ENCODE peak calls at places on chromosomes 7 and 10, in four cellular contexts. S, J, F and V are unnamed samples.

GRCh38 chr10:96513686-96514551 is at the start of gene TLL2:
- DNase-seq in S (peak; percentile 86), J (peak; percentile 56), F (no peak), V (peak; percentile 78)

GRCh38 chr7:98464558-98464940 is 63.7 kb upstream of the BAIAP2L1 start:
- DNase-seq in S (no peak), J (no peak), F (no peak), V (no peak)

GRCh38 chr10:71589617-71590551 is 129.7 kb downstream of the C10orf105 start:
- DNase-seq in S (no peak), J (no peak), F (no peak), V (no peak)

GRCh38 chr7:28409716-28410627 is 2.3 kb upstream of the CREB5 start:
- DNase-seq in F (no peak), J (no peak), S (no peak), V (peak; percentile 1)

GRCh38 chr7:74612015-74612829 is 45.3 kb upstream of the GTF2I start:
- DNase-seq in S (peak; percentile 38), F (no peak), J (no peak), V (no peak)

GRCh38 chr7:155738652-155739537 is 73.4 kb downstream of the SHH start:
- DNase-seq in S (no peak), J (peak; percentile 43), F (peak; percentile 56), V (no peak)

GRCh38 chr10:128709975-128710794 is 584.0 kb upstream of the MKI67 start:
- DNase-seq in J (no peak), S (no peak), F (no peak), V (no peak)

GRCh38 chr7:142516038-142516501 is 233.2 kb upstream of the PRSS1 start:
- DNase-seq in J (peak; percentile 28), S (peak; percentile 82), F (peak; percentile 17), V (peak; percentile 26)

GRCh38 chr10:85319150-85319549 is 990.8 kb downstream of the CCSER2 start:
- DNase-seq in S (no peak), J (no peak), F (no peak), V (no peak)

GRCh38 chr7:20596653-20597052 is 18.8 kb upstream of the ABCB5 start:
- DNase-seq in S (no peak), J (no peak), F (no peak), V (no peak)

GRCh38 chr10:95560288-95561199 is 627 bp downstream of the SORBS1 start:
- DNase-seq in S (peak; percentile 35), J (no peak), F (no peak), V (peak; percentile 60)

GRCh38 chr7:35647171-35647574 is 47.8 kb downstream of the HERPUD2 start:
- DNase-seq in J (no peak), F (no peak), S (peak; percentile 13), V (no peak)

GRCh38 chr10:96664563-96664962 is 55.8 kb downstream of the PIK3AP1 start:
- DNase-seq in J (no peak), F (no peak), S (no peak), V (no peak)

GRCh38 chr7:35753761-35754603 is 46.9 kb upstream of the SEPTIN7 start:
- DNase-seq in S (no peak), F (no peak), J (no peak), V (no peak)

GRCh38 chr10:53601260-53601875 is 828.8 kb upstream of the MBL2 start:
- DNase-seq in S (peak; percentile 25), F (no peak), J (peak; percentile 3), V (no peak)

GRCh38 chr7:31883761-31884164 is 186.4 kb downstream of the PDE1C start:
- DNase-seq in S (no peak), J (peak; percentile 34), F (no peak), V (no peak)

GRCh38 chr10:58384095-58384494 is 1.1 kb upstream of the TFAM start:
- DNase-seq in S (no peak), J (no peak), F (peak; percentile 34), V (peak; percentile 14)

GRCh38 chr7:140972876-140973829 is 41.6 kb downstream of the MRPS33 start:
- DNase-seq in J (no peak), F (no peak), S (no peak), V (no peak)

GRCh38 chr7:72335561-72336381 is 76.4 kb downstream of the CALN1 start:
- DNase-seq in J (no peak), F (no peak), S (no peak), V (no peak)

GRCh38 chr7:51033722-51034530 is 251.2 kb upstream of the GRB10 start:
- DNase-seq in J (no peak), S (no peak), F (no peak), V (no peak)

GRCh38 chr7:51035696-51036095 is 253.0 kb upstream of the GRB10 start:
- DNase-seq in J (no peak), F (no peak), S (no peak), V (no peak)

GRCh38 chr7:51031216-51031615 is 248.5 kb upstream of the GRB10 start:
- DNase-seq in S (no peak), F (no peak), J (no peak), V (no peak)

GRCh38 chr7:51031791-51032484 is 249.2 kb upstream of the GRB10 start:
- DNase-seq in F (no peak), J (no peak), S (no peak), V (no peak)

DNA sequence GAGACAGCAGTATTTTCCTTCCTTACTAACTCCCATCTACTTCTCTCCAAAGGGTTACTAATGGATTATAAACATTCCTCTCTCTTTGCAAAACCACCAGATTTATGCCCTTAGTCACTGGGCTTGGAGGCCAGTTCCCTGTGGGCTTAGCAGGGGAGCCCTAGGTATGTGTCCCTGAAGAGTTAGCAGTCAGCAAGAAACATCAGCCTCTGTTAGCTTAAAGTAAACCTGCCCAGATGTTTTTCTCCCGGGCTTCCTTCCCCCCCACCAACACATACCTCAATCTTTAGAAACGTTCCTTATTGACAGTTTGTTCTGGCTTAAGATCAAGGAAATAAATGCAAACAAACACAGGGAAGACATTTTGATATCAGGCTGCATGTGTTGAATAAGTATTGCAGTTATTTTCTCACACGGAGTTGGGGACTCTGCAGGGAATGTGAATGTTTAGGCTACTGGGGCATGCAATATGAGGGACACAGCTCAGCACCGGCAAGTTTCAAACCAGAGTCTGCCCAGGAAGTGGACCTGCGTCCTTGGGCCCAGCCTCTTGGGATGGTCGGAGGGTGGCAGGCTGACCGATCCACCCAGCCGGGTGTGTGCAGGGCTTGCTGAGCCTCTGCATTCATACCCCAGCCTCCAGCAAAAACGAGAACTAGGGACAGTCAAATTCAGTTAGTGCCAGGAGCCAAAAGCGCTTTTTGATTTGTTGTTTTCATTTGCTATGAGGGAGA is 252.0 kb upstream of the GRB10 start:
- DNase-seq in J (no peak), F (no peak), S (no peak), V (no peak)
- TF ChIP-seq SPI1 in J (no peak), F (no peak), S (no peak), V (no peak)

GRCh38 chr7:133638835-133639234 is 386.0 kb downstream of the EXOC4 start:
- DNase-seq in J (no peak), S (no peak), F (no peak), V (no peak)

GRCh38 chr7:133645870-133646492 is 393.1 kb downstream of the EXOC4 start:
- DNase-seq in F (no peak), J (peak; percentile 10), S (no peak), V (no peak)

GRCh38 chr7:133646493-133647154 is 393.7 kb downstream of the EXOC4 start:
- DNase-seq in J (peak; percentile 20), S (no peak), F (no peak), V (no peak)

GRCh38 chr7:133642907-133643306 is 390.0 kb downstream of the EXOC4 start:
- DNase-seq in J (no peak), F (no peak), S (no peak), V (no peak)

GRCh38 chr7:133641436-133641835 is 388.6 kb downstream of the EXOC4 start:
- DNase-seq in F (no peak), J (no peak), S (no peak), V (no peak)
- TF ChIP-seq SPI1 in F (no peak), J (no peak), S (no peak), V (no peak)

GRCh38 chr10:121830101-121830500 is 97.7 kb downstream of the ATE1 start:
- DNase-seq in J (no peak), F (no peak), S (no peak), V (no peak)

GRCh38 chr10:121831237-121831636 is 96.6 kb downstream of the ATE1 start:
- DNase-seq in J (no peak), S (no peak), F (no peak), V (no peak)

GRCh38 chr10:121833387-121833786 is 94.4 kb downstream of the ATE1 start:
- DNase-seq in F (no peak), S (no peak), J (no peak), V (no peak)

GRCh38 chr10:121832647-121833046 is 95.2 kb downstream of the ATE1 start:
- DNase-seq in J (no peak), F (no peak), S (no peak), V (no peak)

DNA sequence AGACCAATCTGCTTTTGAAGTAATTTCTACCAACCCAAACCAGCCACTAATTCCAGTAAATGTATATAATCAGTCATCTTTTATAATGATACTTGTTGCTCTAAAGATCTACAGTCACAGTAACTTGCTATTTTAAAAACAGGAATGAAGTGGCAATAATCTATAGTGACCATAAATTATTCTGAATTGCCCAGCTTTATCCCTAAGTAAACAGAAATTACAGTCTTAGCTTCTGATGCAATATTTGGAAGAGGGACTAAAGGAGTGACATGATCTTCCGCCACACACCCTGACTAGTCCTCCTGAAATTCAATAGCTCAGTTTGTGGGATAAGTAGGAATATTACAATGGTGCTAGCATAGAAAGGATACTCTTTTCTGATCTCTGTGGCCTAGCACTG is 96.1 kb downstream of the ATE1 start:
- DNase-seq in S (no peak), J (no peak), F (no peak), V (no peak)
- TF ChIP-seq SPI1 in S (no peak), J (no peak), F (no peak), V (no peak)

GRCh38 chr10:47323636-47324299 is 1.5 kb downstream of the GDF2 start:
- DNase-seq in J (no peak), S (no peak), F (no peak), V (no peak)

GRCh38 chr10:47326927-47327330 is 4.7 kb downstream of the GDF2 start:
- DNase-seq in S (peak; percentile 81), J (no peak), F (no peak), V (no peak)

GRCh38 chr10:47323087-47323486 is 833 bp downstream of the GDF2 start:
- DNase-seq in S (no peak), F (no peak), J (no peak), V (no peak)

GRCh38 chr10:47326306-47326926 is 4.2 kb downstream of the GDF2 start:
- DNase-seq in F (no peak), J (no peak), S (peak; percentile 57), V (no peak)

GRCh38 chr10:47325303-47326291 is 3.3 kb downstream of the GDF2 start:
- DNase-seq in F (no peak), S (no peak), J (no peak), V (no peak)
- TF ChIP-seq SPI1 in F (no peak), S (no peak), J (no peak), V (no peak)

DNA sequence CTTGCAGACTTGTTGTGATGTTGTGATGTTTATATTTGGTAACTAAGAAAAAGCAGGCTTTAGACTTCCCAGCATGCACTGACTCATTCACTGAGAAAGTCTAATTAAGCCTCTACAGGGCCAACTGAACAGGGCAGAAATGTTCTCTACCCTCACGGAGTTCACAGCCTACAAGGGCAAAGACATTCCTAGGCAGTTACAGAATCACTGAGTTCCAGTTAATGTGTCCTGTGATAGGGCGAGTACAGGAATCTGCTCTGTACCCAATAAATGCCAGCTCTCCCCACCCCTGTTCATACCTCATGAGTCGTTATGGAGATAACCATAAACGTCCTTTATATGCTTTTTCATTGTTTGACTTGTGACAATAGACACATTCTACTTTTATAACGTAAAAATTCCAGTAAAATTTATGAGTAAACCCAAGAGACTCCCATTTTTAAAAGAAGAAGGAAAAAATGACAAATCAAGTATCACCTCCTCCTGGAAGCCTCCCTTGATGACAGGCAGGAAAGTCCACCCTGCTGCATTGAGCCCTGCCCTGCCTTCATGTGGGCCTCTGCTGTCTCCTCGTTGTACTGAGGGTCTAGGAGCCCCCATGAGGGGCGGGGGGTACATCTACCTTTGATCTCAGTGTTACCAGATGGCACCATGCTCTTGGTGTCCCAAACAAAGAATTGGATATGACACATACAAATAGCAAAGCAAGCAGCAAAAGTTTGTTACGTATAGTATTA is 14.3 kb downstream of the MUC12 start:
- DNase-seq in S (no peak), J (no peak), F (no peak), V (no peak)
- TF ChIP-seq SPI1 in S (no peak), J (no peak), F (no peak), V (no peak)